ENCODE peak calls at places on chromosomes 2 and 18, in ten cellular contexts. H is activated CD4-positive, alpha-beta T cell treated with anti-CD3 and anti-CD28 coated beads for 1 hour; G is activated T-helper 1 cell treated with Interleukin-2 at 50 U/mL for 16 hours; L is mucosa of gallbladder; Q is endothelial cell; D is stimulated activated CD4-positive, alpha-beta T cell treated with anti-CD3 and anti-CD28 coated beads, Interleukin-4, amount 100 ng/mL, for 4 hours; V is progenitor cell of endocrine pancreas; F is NCI-H1092 treated with DMSO at 0.1 percent for 48 hours; X is T-helper 2 cell; N is astrocyte of the cerebellum. I is an unnamed sample.

GRCh38 chr2:110104025-110104771 is 11.4 kb downstream of the MALL start:
- DNase-seq in H (no peak), G (no peak), L (no peak), Q (no peak), D (no peak), V (no peak), F (peak; percentile 96), X (no peak), N (peak; percentile 60), I (no peak)

GRCh38 chr2:206562375-206562774 is 79.9 kb upstream of the FAM237A start:
- DNase-seq in H (no peak), G (no peak), L (no peak), Q (no peak), D (no peak), V (no peak), F (no peak), X (no peak), N (no peak), I (no peak)

GRCh38 chr2:191675807-191676667 is 1.9 kb upstream of the NABP1 start:
- DNase-seq in H (peak; percentile 36), G (peak; percentile 30), L (peak; percentile 60), Q (peak; percentile 15), D (peak; percentile 71), V (no peak), F (no peak), X (peak; percentile 71), N (no peak), I (peak; percentile 91)

GRCh38 chr2:132621131-132621875 is 48.7 kb downstream of the LYPD1 start:
- DNase-seq in H (no peak), G (no peak), L (peak; percentile 95), Q (no peak), D (no peak), V (no peak), F (peak; percentile 66), X (no peak), N (no peak), I (no peak)

GRCh38 chr2:107728586-107728985 is 98.1 kb upstream of the RGPD4 start:
- DNase-seq in H (no peak), G (no peak), L (no peak), Q (no peak), D (no peak), V (no peak), F (no peak), X (no peak), N (no peak), I (no peak)

GRCh38 chr2:41963661-41964525 is 83.9 kb upstream of the PKDCC start:
- DNase-seq in H (no peak), G (no peak), L (peak; percentile 85), Q (peak; percentile 43), D (no peak), V (peak; percentile 28), F (peak; percentile 20), X (no peak), N (no peak), I (no peak)

GRCh38 chr18:74242451-74243096 is 49.2 kb downstream of the CYB5A start:
- DNase-seq in H (no peak), G (no peak), L (no peak), Q (no peak), D (no peak), V (no peak), F (peak; percentile 30), X (no peak), N (no peak), I (no peak)

GRCh38 chr2:18516112-18516511 is 44.3 kb downstream of the RDH14 start:
- DNase-seq in H (no peak), G (no peak), L (no peak), Q (no peak), D (no peak), V (no peak), F (no peak), X (no peak), N (peak; percentile 68), I (no peak)

GRCh38 chr18:67359868-67360838 is 156.4 kb downstream of the DSEL start:
- DNase-seq in H (no peak), G (no peak), L (peak; percentile 75), Q (no peak), D (peak; percentile 38), V (no peak), F (no peak), X (no peak), N (peak; percentile 91), I (no peak)

GRCh38 chr2:239555566-239555895 is 154.7 kb upstream of the HDAC4 start:
- DNase-seq in H (no peak), G (no peak), L (no peak), Q (no peak), D (no peak), V (no peak), F (no peak), X (no peak), N (no peak), I (no peak)

GRCh38 chr18:31672628-31673027 is 11.8 kb downstream of the B4GALT6 start:
- DNase-seq in H (no peak), G (no peak), L (no peak), Q (no peak), D (no peak), V (no peak), F (no peak), X (no peak), N (no peak), I (no peak)

GRCh38 chr2:953975-954686 is 3.5 kb downstream of the SNTG2 start:
- DNase-seq in H (no peak), G (no peak), L (no peak), Q (no peak), D (no peak), V (no peak), F (peak; percentile 58), X (no peak), N (no peak), I (no peak)

GRCh38 chr2:20050104-20050711 is 1.2 kb downstream of the LAPTM4A start:
- DNase-seq in H (no peak), G (no peak), L (no peak), Q (no peak), D (no peak), V (no peak), F (peak; percentile 3), X (peak; percentile 47), N (peak; percentile 64), I (peak; percentile 57)

GRCh38 chr2:138090330-138090729 is 126.1 kb downstream of the HNMT start:
- DNase-seq in H (no peak), G (no peak), L (no peak), Q (peak; percentile 29), D (no peak), V (no peak), F (peak; percentile 57), X (no peak), N (peak; percentile 34), I (peak; percentile 11)

GRCh38 chr2:169131587-169132512 is 62.5 kb downstream of the DHRS9 start:
- DNase-seq in H (no peak), G (no peak), L (no peak), Q (no peak), D (no peak), V (no peak), F (peak; percentile 43), X (peak; percentile 38), N (peak; percentile 43), I (peak; percentile 13)

GRCh38 chr2:240581811-240582210 is 4.7 kb upstream of the CAPN10 start:
- DNase-seq in H (no peak), G (no peak), L (no peak), Q (no peak), D (no peak), V (no peak), F (no peak), X (no peak), N (no peak), I (no peak)

GRCh38 chr2:240248981-240249422 is 108.5 kb upstream of the OTOS start:
- DNase-seq in H (no peak), G (no peak), L (peak; percentile 8), Q (no peak), D (no peak), V (no peak), F (no peak), X (no peak), N (no peak), I (no peak)

GRCh38 chr2:205865794-205866490 is 183.6 kb downstream of the NRP2 start:
- DNase-seq in H (no peak), G (no peak), L (no peak), Q (no peak), D (no peak), V (no peak), F (peak; percentile 89), X (no peak), N (no peak), I (no peak)

GRCh38 chr2:157572725-157573124 is 55.9 kb downstream of the ACVR1C start:
- DNase-seq in H (no peak), G (no peak), L (no peak), Q (no peak), D (no peak), V (no peak), F (no peak), X (no peak), N (no peak), I (no peak)

GRCh38 chr2:150167711-150168110 is 319.8 kb downstream of the RND3 start:
- DNase-seq in H (no peak), G (no peak), L (no peak), Q (no peak), D (no peak), V (no peak), F (no peak), X (no peak), N (peak; percentile 49), I (no peak)

GRCh38 chr2:222203031-222203430 is 95.8 kb downstream of the PAX3 start:
- DNase-seq in H (no peak), G (no peak), L (no peak), Q (no peak), D (no peak), V (no peak), F (no peak), X (no peak), N (no peak), I (no peak)

GRCh38 chr2:99153921-99154604 is 679 bp downstream of the TSGA10 start:
- DNase-seq in H (no peak), G (no peak), L (no peak), Q (no peak), D (no peak), V (no peak), F (no peak), X (no peak), N (no peak), I (no peak)

GRCh38 chr18:3151379-3152264 is 68.1 kb downstream of the MYOM1 start:
- DNase-seq in H (no peak), G (no peak), L (no peak), Q (no peak), D (no peak), V (no peak), F (peak; percentile 8), X (peak; percentile 3), N (peak; percentile 9), I (peak; percentile 21)

GRCh38 chr2:197042613-197043248 is 116.2 kb upstream of the PGAP1 start:
- DNase-seq in H (no peak), G (no peak), L (no peak), Q (no peak), D (no peak), V (no peak), F (no peak), X (no peak), N (no peak), I (no peak)

GRCh38 chr2:96245609-96246390 is 20.0 kb downstream of the TMEM127 start:
- DNase-seq in H (no peak), G (no peak), L (no peak), Q (no peak), D (no peak), V (no peak), F (no peak), X (no peak), N (no peak), I (no peak)